ENCODE peak calls at places on chromosomes 13 and 19, in seven cellular contexts. N, L, K, T, S, A and Q are unnamed samples.

GRCh38 chr19:54030895-54031586 is 32.7 kb downstream of the VSTM1 start:
- DNase-seq in T (no peak), N (no peak), K (peak; percentile 38), A (peak; percentile 48), S (no peak), L (no peak), Q (no peak)

GRCh38 chr19:56076413-56076998 is 44.6 kb downstream of the ZNF787 start:
- DNase-seq in L (no peak), T (peak; percentile 96), K (peak; percentile 79), S (peak; percentile 66), N (peak; percentile 48), A (peak; percentile 74), Q (peak; percentile 74)

GRCh38 chr13:113350065-113350937 is 13.6 kb downstream of the GRTP1 start:
- DNase-seq in L (no peak), S (no peak), N (no peak), A (no peak), K (no peak), T (peak; percentile 48), Q (no peak)

GRCh38 chr13:110353339-110353977 is 46.4 kb downstream of the COL4A2 start:
- DNase-seq in N (no peak), S (no peak), L (no peak), A (no peak), T (no peak), K (no peak), Q (no peak)

GRCh38 chr19:7665076-7665475 is 3.8 kb upstream of the RETN start:
- DNase-seq in L (no peak), K (no peak), A (peak; percentile 85), S (no peak), T (peak; percentile 71), N (no peak), Q (no peak)

GRCh38 chr13:107211073-107211472 is 643.1 kb upstream of the ARGLU1 start:
- DNase-seq in T (peak; percentile 85), L (no peak), S (peak; percentile 25), K (peak; percentile 62), N (peak; percentile 92), A (peak; percentile 90), Q (peak; percentile 93)

GRCh38 chr19:55441692-55442321 is 1.3 kb downstream of the SHISA7 start:
- DNase-seq in S (no peak), A (no peak), T (peak; percentile 73), N (no peak), K (peak; percentile 96), L (no peak), Q (no peak)

GRCh38 chr19:30349131-30349730 is 23.0 kb upstream of the ZNF536 start:
- DNase-seq in K (peak; percentile 85), L (no peak), S (no peak), N (no peak), A (no peak), T (no peak), Q (no peak)

GRCh38 chr13:93776936-93777335 is 550.3 kb downstream of the GPC6 start:
- DNase-seq in S (no peak), L (no peak), K (no peak), A (peak; percentile 51), N (peak; percentile 58), T (peak; percentile 29), Q (peak; percentile 64)

GRCh38 chr13:101627556-101627943 is 175.1 kb downstream of the ITGBL1 start:
- DNase-seq in A (no peak), T (no peak), L (no peak), N (peak; percentile 35), S (no peak), K (no peak), Q (no peak)

GRCh38 chr19:13055213-13056051 is 47.2 kb downstream of the LYL1 start:
- DNase-seq in L (no peak), A (peak; percentile 98), T (peak; percentile 96), K (peak; percentile 91), S (no peak), N (peak; percentile 99), Q (peak; percentile 98)

GRCh38 chr19:2820112-2820702 is 539 bp downstream of the ZNF554 start:
- DNase-seq in L (no peak), K (no peak), S (peak; percentile 32), A (no peak), T (peak; percentile 94), N (no peak), Q (peak; percentile 28)